ENCODE peak calls at places on chromosome X, in four cellular contexts. K, C, U and O are unnamed samples. For H3K9me3, the result is how much of the 10 kb centered on the place peaks cover.

GRCh38 chrX:67384403-67384802 is 159.4 kb upstream of the AR start:
- DNase-seq in C (no peak), K (no peak), U (no peak), O (no peak)

GRCh38 chrX:118823263-118824172 is at the start of gene ZCCHC12:
- DNase-seq in K (no peak), C (peak), U (peak), O (no peak)

GRCh38 chrX:124280294-124280902 is 52.1 kb upstream of the TEX13D start:
- DNase-seq in K (no peak), C (no peak), U (no peak), O (no peak)

GRCh38 chrX:94041881-94042280 is 367.9 kb downstream of the FAM133A start:
- DNase-seq in C (no peak), U (no peak), K (no peak), O (no peak)

GRCh38 chrX:96791559-96791958 is 92.1 kb upstream of the RPA4 start:
- DNase-seq in K (no peak), C (no peak), U (no peak), O (no peak)

GRCh38 chrX:130788786-130789581 is 114.0 kb downstream of the ENOX2 start:
- DNase-seq in K (no peak), U (no peak), C (no peak), O (no peak)

GRCh38 chrX:30892591-30892990 is 3.5 kb upstream of the TAB3 start:
- DNase-seq in K (no peak), C (peak), U (peak), O (no peak)

GRCh38 chrX:119757979-119758681 is at the start of gene SOWAHD:
- DNase-seq in C (peak), U (peak), K (no peak), O (peak)

GRCh38 chrX:10952619-10953018 is 158.5 kb upstream of the HCCS start:
- DNase-seq in C (no peak), K (no peak), U (no peak), O (no peak)

GRCh38 chrX:31604629-31605221 is 532.9 kb upstream of the FTHL17 start:
- DNase-seq in C (no peak), U (no peak), K (no peak), O (no peak)

GRCh38 chrX:78103001-78103634 is 930 bp upstream of the PGK1 start:
- DNase-seq in K (no peak), C (no peak), U (no peak), O (no peak)

GRCh38 chrX:66408507-66408906 is 230.4 kb downstream of the EDA2R start:
- DNase-seq in K (no peak), U (no peak), C (peak), O (no peak)

GRCh38 chrX:129600981-129601424 is 53.8 kb downstream of the APLN start:
- DNase-seq in C (peak), U (no peak), K (no peak), O (no peak)

GRCh38 chrX:2635366-2635765 is 55.7 kb upstream of the CD99 start:
- DNase-seq in U (no peak), C (no peak), K (no peak), O (no peak)

GRCh38 chrX:108323751-108324150 is 114.5 kb downstream of the COL4A6 start:
- DNase-seq in K (no peak), U (no peak), C (no peak), O (no peak)

GRCh38 chrX:2820131-2820771 is 8.5 kb upstream of the GYG2 start:
- DNase-seq in U (no peak), K (no peak), C (no peak), O (no peak)

GRCh38 chrX:131812847-131813825 is 210.0 kb upstream of the STK26 start:
- DNase-seq in U (peak), C (peak), K (peak), O (peak)

GRCh38 chrX:11214346-11215190 is 78.6 kb upstream of the AMELX start:
- DNase-seq in C (no peak), K (no peak), U (no peak), O (no peak)

GRCh38 chrX:27918799-27919198 is 62.5 kb downstream of the DCAF8L1 start:
- DNase-seq in U (peak), K (no peak), C (peak), O (no peak)

GRCh38 chrX:137916090-137916746 is 350.3 kb downstream of the ZIC3 start:
- DNase-seq in U (no peak), K (no peak), C (no peak), O (no peak)

GRCh38 chrX:151789179-151789800 is 54.7 kb downstream of the CNGA2 start:
- DNase-seq in K (peak), C (peak), U (no peak), O (no peak)

GRCh38 chrX:44570524-44570923 is 27.9 kb upstream of the FUNDC1 start:
- DNase-seq in K (no peak), U (no peak), C (peak), O (no peak)

GRCh38 chrX:150405006-150405405 is 41.9 kb downstream of the MAMLD1 start:
- DNase-seq in U (no peak), C (no peak), K (no peak), O (no peak)

GRCh38 chrX:1444896-1445480 is 7.7 kb downstream of the ASMTL start:
- DNase-seq in C (no peak), K (no peak), U (peak), O (no peak)

GRCh38 chrX:30995060-30995700 is 76.7 kb downstream of the FTHL17 start:
- DNase-seq in U (no peak), C (no peak), K (no peak), O (no peak)

GRCh38 chrX:10634681-10635161 is 14.3 kb upstream of the MID1 start:
- DNase-seq in C (peak), U (no peak), K (no peak), O (no peak)

GRCh38 chrX:34656842-34657780 is at the start of gene TMEM47:
- DNase-seq in K (peak), C (peak), U (peak), O (no peak)

GRCh38 chrX:45719751-45720501 is 519.2 kb upstream of the DIPK2B start:
- DNase-seq in C (no peak), U (no peak), K (no peak), O (no peak)

GRCh38 chrX:42536286-42536685 is 241.7 kb downstream of the PPP1R2C start:
- DNase-seq in U (no peak), C (no peak), K (no peak), O (no peak)

GRCh38 chrX:132193872-132194574 is 25.2 kb downstream of the RAP2C start:
- DNase-seq in K (no peak), C (no peak), U (no peak), O (no peak)

GRCh38 chrX:127112726-127113125 is 293.2 kb downstream of the PRR32 start:
- DNase-seq in K (no peak), U (no peak), C (no peak), O (no peak)

GRCh38 chrX:40845331-40845911 is 110.1 kb upstream of the MED14 start:
- DNase-seq in K (no peak), U (no peak), C (peak), O (no peak)
- H3K9me3 ChIP-seq in K (under half), U (under half), C (under half), O (under half)

GRCh38 chrX:145484740-145485139 is 237.4 kb downstream of the SPANXN1 start:
- DNase-seq in U (no peak), C (no peak), K (no peak), O (no peak)
- H3K9me3 ChIP-seq in U (under half), C (under half), K (under half), O (under half)

DNA sequence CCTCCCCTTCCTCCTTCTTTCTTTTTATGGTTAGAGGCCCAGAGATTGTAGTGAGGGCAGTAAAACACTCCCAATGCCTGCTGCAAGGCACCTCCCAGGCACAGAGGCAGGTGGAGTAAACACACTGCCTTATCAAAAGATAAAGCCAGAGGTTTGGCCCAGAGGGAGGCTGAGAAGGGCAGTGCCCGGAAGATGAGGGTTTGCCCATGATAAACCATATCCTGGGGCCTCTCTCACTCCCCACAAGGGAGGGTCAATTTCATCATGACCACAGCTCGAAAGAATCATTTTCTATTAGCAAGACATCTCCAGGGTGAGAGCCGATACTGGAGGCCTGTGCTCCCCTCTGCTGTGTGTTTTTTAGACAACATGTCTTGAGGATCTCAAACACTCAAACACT is 98.5 kb upstream of the FAM9C start:
- DNase-seq in C (no peak), K (no peak), U (no peak), O (no peak)
- H3K9me3 ChIP-seq in C (under half), K (under half), U (under half), O (under half)

DNA sequence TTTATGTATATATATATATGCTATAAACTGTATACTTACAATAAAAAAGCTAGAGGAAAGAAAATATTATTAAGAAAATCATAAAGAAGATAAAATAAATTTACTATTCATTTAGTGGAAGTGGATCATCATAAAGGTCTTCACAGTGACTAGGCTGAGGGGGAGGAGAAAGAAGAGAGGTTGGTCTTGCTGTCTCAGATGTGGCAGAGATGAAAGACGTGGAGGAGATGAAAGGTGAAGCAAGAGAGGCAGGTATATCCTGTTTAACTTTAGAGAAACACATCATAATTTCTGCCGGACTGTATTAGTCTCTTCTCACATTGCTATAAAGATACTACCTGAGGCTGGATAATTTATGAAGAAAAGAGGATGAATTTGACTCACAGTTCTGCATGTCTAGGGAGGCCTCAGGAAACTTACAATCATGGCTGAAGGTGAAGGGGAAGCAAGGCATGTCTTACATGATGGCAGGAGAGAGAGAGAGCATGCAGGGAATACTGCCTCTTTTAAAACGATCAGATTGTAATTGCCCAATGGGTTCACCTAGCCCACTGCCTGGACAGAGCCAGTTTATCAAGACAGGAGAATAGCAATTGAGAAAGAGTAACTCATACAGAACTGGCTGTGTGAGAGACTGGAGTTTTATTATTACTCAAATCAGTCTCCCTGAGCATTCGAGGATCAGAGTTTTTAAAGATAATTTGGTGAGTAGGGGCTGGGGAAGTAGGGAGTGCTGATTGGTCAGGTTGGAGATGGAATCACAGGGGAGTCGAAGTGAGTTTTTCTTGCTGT is 22.1 kb upstream of the RRAGB start:
- DNase-seq in C (no peak), U (no peak), K (no peak), O (no peak)
- H3K9me3 ChIP-seq in C (under half), U (under half), K (under half), O (under half)

GRCh38 chrX:154298312-154298711 is 2.7 kb downstream of the TKTL1 start:
- DNase-seq in K (no peak), U (peak), C (no peak), O (no peak)
- H3K9me3 ChIP-seq in K (under half), U (under half), C (under half), O (under half)

GRCh38 chrX:12686324-12686723 is 104.9 kb upstream of the PRPS2 start:
- DNase-seq in C (no peak), U (no peak), K (no peak), O (no peak)

GRCh38 chrX:12679522-12679921 is 111.7 kb upstream of the PRPS2 start:
- DNase-seq in K (no peak), U (no peak), C (no peak), O (no peak)

GRCh38 chrX:12685541-12685940 is 105.7 kb upstream of the PRPS2 start:
- DNase-seq in U (no peak), K (no peak), C (peak), O (no peak)

DNA sequence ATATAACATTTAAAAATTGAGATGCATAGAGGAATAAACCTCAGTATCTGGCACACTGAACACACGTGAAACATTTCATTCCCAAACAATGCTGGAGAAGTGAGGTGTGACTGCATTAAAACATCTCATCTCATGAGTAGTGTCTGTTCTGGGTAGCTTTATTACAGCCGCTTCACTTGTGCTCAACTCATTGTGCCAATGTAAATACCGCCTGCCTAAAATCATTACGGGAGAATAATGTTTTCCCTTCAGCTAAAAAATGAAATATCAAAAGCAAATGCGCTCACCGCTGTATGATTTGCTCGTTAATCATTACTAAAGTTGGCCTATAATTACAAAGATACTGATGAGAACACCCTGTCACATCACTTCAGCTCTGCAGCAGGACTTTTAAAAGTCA is 110.2 kb upstream of the PRPS2 start:
- DNase-seq in U (no peak), C (no peak), K (no peak), O (no peak)
- H3K9me3 ChIP-seq in U (under half), C (under half), K (under half), O (under half)

DNA sequence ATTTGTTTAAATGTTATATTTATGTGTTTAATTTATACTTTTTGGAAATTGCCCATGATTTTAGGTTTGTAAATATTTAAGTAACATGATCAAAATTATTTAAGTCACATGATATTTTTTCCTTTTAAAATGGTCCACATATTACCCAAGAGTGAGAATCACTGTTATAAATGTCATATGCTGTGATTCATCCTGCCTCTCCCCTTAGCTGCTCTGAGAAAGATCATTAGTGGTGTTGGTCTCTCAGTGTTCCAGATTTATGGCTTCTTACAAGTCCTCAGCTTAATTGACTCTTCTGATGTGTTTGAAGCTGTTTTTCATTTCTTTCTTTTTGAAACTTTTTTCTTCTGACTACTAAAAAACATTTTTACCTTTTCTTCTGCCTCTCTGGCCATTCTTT is 70.1 kb downstream of the SPANXN4 start:
- DNase-seq in C (no peak), U (no peak), K (no peak), O (no peak)
- H3K9me3 ChIP-seq in C (under half), U (under half), K (under half), O (under half)

GRCh38 chrX:148333989-148334388 is 166.4 kb upstream of the AFF2 start:
- DNase-seq in U (no peak), C (no peak), K (no peak), O (no peak)

DNA sequence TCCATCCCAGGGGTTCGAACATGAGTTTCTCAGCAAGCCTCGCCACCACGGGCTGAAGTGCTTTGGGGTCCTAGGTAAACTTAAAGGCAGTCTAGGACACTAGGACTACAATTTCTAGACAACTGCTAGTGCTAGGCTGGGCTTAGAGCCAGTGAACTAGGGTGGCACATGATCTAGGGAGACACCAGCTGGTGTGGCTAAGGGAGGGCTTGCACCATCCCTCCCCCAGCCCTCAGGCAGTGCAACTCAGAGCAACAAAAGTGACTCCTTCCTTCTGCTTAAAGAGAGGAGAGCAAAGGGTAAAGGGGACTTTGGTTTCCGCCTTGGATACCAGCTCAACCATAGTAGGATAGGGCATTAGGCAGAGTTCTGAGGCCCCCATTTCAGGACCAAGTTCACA is 162.5 kb upstream of the AFF2 start:
- DNase-seq in C (no peak), K (no peak), U (no peak), O (no peak)
- H3K9me3 ChIP-seq in C (under half), K (under half), U (under half), O (under half)